ENCODE peak calls at places on chromosomes 12 and 14, in nine cellular contexts. P, I, R, M, L, S, O, Q and Y are unnamed samples.
A peak's percentile ranks its signal among the peaks of the same experiment; 100 is the strongest.

GRCh38 chr12:88444481-88444880 is 135.8 kb downstream of the KITLG start:
- DNase-seq in L (no peak), R (no peak), Q (no peak), O (no peak), S (no peak), M (no peak), I (no peak), P (no peak), Y (no peak)

GRCh38 chr12:89134213-89134770 is 218.0 kb downstream of the DUSP6 start:
- DNase-seq in M (no peak), L (no peak), O (no peak), S (no peak), Q (no peak), I (no peak), P (no peak), R (peak; percentile 66), Y (no peak)

GRCh38 chr12:113473942-113474341 is 2.3 kb upstream of the LHX5 start:
- DNase-seq in R (no peak), S (no peak), Q (no peak), I (no peak), L (no peak), M (no peak), P (no peak), O (no peak), Y (no peak)

GRCh38 chr12:531951-532585 is 72.3 kb downstream of the B4GALNT3 start:
- DNase-seq in R (no peak), S (no peak), P (no peak), M (no peak), Q (no peak), L (no peak), O (no peak), I (no peak), Y (no peak)

GRCh38 chr12:7959278-7960063 is 23.5 kb upstream of the SLC2A3 start:
- DNase-seq in I (no peak), L (peak; percentile 70), Q (no peak), O (no peak), M (no peak), S (peak; percentile 64), R (peak; percentile 44), P (no peak), Y (no peak)

GRCh38 chr12:64009321-64010068 is 165.0 kb downstream of the SRGAP1 start:
- DNase-seq in P (no peak), L (no peak), S (no peak), R (no peak), O (no peak), M (no peak), Q (no peak), I (no peak), Y (no peak)

GRCh38 chr14:88326352-88327103 is 3.5 kb upstream of the KCNK10 start:
- DNase-seq in S (no peak), Q (no peak), L (no peak), R (peak; percentile 30), M (no peak), I (no peak), O (no peak), P (no peak), Y (no peak)

GRCh38 chr14:31271648-31272047 is 64.1 kb upstream of the HECTD1 start:
- DNase-seq in I (no peak), M (no peak), Q (no peak), S (no peak), L (no peak), O (no peak), P (no peak), R (no peak), Y (no peak)

GRCh38 chr14:96737869-96738268 is 59.3 kb upstream of the VRK1 start:
- DNase-seq in R (no peak), O (no peak), I (no peak), M (no peak), P (no peak), Q (no peak), S (no peak), L (no peak), Y (no peak)

GRCh38 chr12:104701756-104702155 is 245.0 kb downstream of the CHST11 start:
- DNase-seq in P (no peak), Q (no peak), S (no peak), R (peak; percentile 56), L (no peak), O (no peak), I (no peak), M (no peak), Y (no peak)

GRCh38 chr12:52798671-52799497 is 3.0 kb upstream of the KRT3 start:
- DNase-seq in R (no peak), M (no peak), I (peak; percentile 92), L (no peak), Q (peak; percentile 23), P (no peak), S (no peak), O (peak; percentile 9), Y (no peak)

GRCh38 chr12:128791395-128792322 is 32.1 kb downstream of the SLC15A4 start:
- DNase-seq in L (no peak), M (no peak), I (no peak), P (no peak), Q (no peak), O (peak; percentile 13), R (no peak), S (no peak), Y (no peak)

GRCh38 chr12:55789893-55790292 is 27.6 kb downstream of the SARNP start:
- DNase-seq in M (no peak), S (no peak), R (no peak), Q (no peak), I (no peak), O (no peak), P (no peak), L (no peak), Y (no peak)

DNA sequence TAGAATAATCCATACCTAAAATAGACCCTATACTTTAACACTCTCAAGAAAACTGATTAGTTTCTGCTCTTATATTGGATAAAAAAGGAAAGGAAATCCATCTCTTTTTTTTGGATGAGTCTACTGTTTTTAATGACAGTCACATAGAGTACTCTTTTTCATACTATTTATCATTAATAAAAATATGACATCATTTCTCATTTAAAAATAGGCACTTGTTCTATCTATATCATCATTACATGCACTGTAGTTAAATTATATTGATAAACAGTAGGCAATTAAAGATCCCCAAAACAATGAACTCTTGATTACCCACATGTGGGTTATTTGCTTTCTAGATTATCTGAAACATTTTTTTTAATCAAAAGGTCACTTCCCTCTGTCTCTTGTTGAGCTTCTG is 338.8 kb downstream of the NELL2 start:
- DNase-seq in R (no peak), P (no peak), I (no peak), Q (no peak), S (no peak), L (no peak), O (no peak), M (no peak), Y (no peak)
- H3K4me3 ChIP-seq in R (no peak overlapping the region), P (no peak overlapping the region), I (no peak overlapping the region), Q (no peak overlapping the region), S (no peak overlapping the region), L (no peak overlapping the region), O (no peak overlapping the region), M (no peak overlapping the region), Y (no peak overlapping the region)

DNA sequence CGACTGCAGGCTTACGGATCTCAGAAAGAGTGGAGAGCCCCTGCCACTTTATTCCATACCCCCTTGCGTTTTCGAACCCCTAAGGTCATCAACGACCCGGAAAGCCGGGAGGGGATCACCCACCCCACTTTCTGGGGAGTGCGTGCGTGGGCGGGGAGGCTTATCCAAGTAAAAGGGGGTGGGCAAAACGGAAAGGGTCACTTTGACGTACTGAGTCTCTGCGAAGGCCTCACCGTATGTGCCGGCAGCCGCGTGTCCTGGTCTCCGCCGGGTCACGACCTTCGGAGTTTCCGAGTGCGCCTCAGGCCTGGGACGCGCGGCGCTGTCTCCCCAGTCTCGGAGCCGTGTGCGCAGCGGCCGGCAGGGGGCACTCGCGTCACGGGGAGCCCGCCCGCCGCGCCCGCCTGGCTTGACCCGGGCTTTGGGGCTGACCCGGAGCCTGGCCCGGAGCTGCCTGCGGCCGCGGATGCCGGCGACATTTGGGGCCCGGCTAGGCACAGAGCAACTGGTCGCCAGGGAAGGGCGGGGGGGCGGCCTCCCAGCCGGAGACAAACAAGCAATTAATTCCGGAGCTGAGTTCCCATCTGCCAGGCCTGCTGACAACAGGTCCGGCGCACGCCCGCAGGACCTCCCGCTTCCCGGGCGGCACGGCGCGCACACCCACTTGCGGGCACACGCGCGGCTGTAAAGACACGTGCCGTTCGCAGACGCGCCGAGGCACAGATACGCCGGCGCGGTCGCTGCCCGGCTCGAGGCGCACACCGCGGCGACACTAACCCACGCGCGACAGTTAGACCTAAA is 890 bp upstream of the KIF26A start:
- DNase-seq in O (peak; percentile 4), I (no peak), R (peak; percentile 87), L (peak; percentile 50), S (no peak), P (peak; percentile 45), Q (peak; percentile 47), M (no peak), Y (no peak)
- H3K4me3 ChIP-seq in O (no peak overlapping the region), I (peak overlapping the region; percentile 3), R (peak overlapping the region; percentile 75), L (no peak overlapping the region), S (no peak overlapping the region), P (peak overlapping the region; percentile 48), Q (peak overlapping the region; percentile 50), M (peak overlapping the region; percentile 65), Y (peak overlapping the region; percentile 38)

DNA sequence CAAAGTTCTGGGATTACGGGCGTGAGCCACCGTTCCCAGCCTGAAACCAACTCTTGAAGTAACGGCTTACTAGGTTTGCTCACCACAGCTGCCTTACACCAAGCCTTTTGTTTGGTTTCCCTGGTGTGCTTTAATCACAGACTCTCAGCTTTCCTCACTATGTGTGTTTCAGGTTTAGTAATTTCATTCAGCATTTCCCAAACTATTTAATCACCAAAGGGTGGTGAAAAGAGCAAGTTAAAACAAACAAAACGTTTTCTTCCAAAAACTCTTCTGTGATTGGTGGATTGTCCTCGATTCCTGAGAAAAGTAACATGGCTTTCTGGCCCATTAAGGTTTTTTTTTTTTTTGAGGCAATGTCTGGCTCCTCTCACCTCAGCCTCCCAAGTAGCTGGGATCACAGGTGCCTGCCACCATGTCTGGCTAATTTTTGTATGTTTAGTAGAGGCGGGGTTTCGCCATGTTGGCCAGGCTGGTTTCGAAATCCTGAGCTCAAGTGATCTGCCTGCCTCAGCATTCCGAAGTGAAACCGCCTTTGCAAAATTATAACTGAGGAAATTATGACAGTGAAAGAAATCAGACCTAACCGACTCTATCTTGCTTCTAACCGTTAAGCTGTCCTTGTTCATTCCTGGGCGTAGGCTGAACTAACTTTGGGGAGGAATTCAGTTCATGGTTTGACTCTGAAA is 1.5 kb upstream of the ZFYVE26 start:
- DNase-seq in L (no peak), O (no peak), M (no peak), Q (peak; percentile 75), S (no peak), P (no peak), I (no peak), R (no peak), Y (no peak)
- H3K4me3 ChIP-seq in L (no peak overlapping the region), O (no peak overlapping the region), M (no peak overlapping the region), Q (peak overlapping the region; percentile 10), S (no peak overlapping the region), P (no peak overlapping the region), I (no peak overlapping the region), R (no peak overlapping the region), Y (no peak overlapping the region)

GRCh38 chr12:1628671-1629337 is at the start of gene WNT5B:
- DNase-seq in P (no peak), S (no peak), R (peak; percentile 55), I (no peak), L (no peak), M (no peak), Q (no peak), O (no peak), Y (no peak)
- H3K4me3 ChIP-seq in P (no peak within 1 kb of the TSS), S (peak within 1 kb of the TSS; percentile 19), R (peak within 1 kb of the TSS; percentile 26), I (peak within 1 kb of the TSS; percentile 21), L (no peak within 1 kb of the TSS), M (peak within 1 kb of the TSS; percentile 27), Q (peak within 1 kb of the TSS; percentile 54), O (peak within 1 kb of the TSS; percentile 5), Y (peak within 1 kb of the TSS; percentile 29)

GRCh38 chr12:57216931-57217871 is 607 bp downstream of the NXPH4 start:
- DNase-seq in L (peak; percentile 30), I (no peak), P (peak; percentile 23), M (no peak), O (no peak), S (no peak), Q (peak; percentile 13), R (no peak), Y (no peak)
- H3K4me3 ChIP-seq in L (no peak overlapping the region), I (peak overlapping the region; percentile 36), P (peak overlapping the region; percentile 55), M (peak overlapping the region; percentile 47), O (peak overlapping the region; percentile 73), S (peak overlapping the region; percentile 36), Q (peak overlapping the region; percentile 60), R (peak overlapping the region; percentile 31), Y (peak overlapping the region; percentile 60)